ENCODE peak calls at places on chromosomes 12 and 14, in four cellular contexts. U is sigmoid colon; D is CD8-positive, alpha-beta memory T cell; H is fibroblast of lung. P is an unnamed sample.

GRCh38 chr14:75318353-75318752 is 39.7 kb downstream of the FOS start:
- DNase-seq in U (peak; percentile 4), D (no peak), H (no peak), P (peak; percentile 57)

GRCh38 chr12:130644124-130644523 is 72.0 kb downstream of the RIMBP2 start:
- DNase-seq in U (peak; percentile 15), D (no peak), H (no peak), P (no peak)

GRCh38 chr12:92338671-92339070 is 193.0 kb upstream of the BTG1 start:
- DNase-seq in U (no peak), D (no peak), H (no peak), P (no peak)

GRCh38 chr12:45214739-45215418 is 1.0 kb upstream of the ANO6 start:
- DNase-seq in U (no peak), D (no peak), H (peak; percentile 68), P (no peak)

GRCh38 chr14:75831455-75831854 is 150.3 kb downstream of the TGFB3 start:
- DNase-seq in U (peak; percentile 78), D (no peak), H (peak; percentile 75), P (peak; percentile 80)

GRCh38 chr14:82511399-82511798 is 977.7 kb upstream of the SEL1L start:
- DNase-seq in U (no peak), D (no peak), H (no peak), P (no peak)

GRCh38 chr12:110732572-110732971 is 10.1 kb downstream of the PPP1CC start:
- DNase-seq in U (no peak), D (no peak), H (no peak), P (no peak)

GRCh38 chr12:57477710-57478681 is 1.7 kb downstream of the ARHGAP9 start:
- DNase-seq in U (no peak), D (peak; percentile 54), H (no peak), P (no peak)

GRCh38 chr14:95533391-95533821 is 1.4 kb upstream of the GLRX5 start:
- DNase-seq in U (no peak), D (no peak), H (peak; percentile 58), P (peak; percentile 42)

GRCh38 chr14:93005135-93005813 is 82.3 kb downstream of the CHGA start:
- DNase-seq in U (no peak), D (no peak), H (no peak), P (no peak)

GRCh38 chr14:99562848-99563748 is 40.9 kb downstream of the CCDC85C start:
- DNase-seq in U (peak; percentile 96), D (no peak), H (peak; percentile 72), P (peak; percentile 90)

GRCh38 chr14:71908141-71908540 is 24.1 kb upstream of the RGS6 start:
- DNase-seq in U (no peak), D (no peak), H (no peak), P (no peak)

GRCh38 chr12:112901271-112901670 is 5.5 kb upstream of the OAS1 start:
- DNase-seq in U (no peak), D (no peak), H (no peak), P (no peak)

GRCh38 chr12:82688035-82688501 is 1.4 kb downstream of the TMTC2 start:
- DNase-seq in U (no peak), D (no peak), H (peak; percentile 23), P (peak; percentile 10)

GRCh38 chr12:105920161-105920684 is 218.5 kb downstream of the NUAK1 start:
- DNase-seq in U (no peak), D (no peak), H (no peak), P (peak; percentile 13)

GRCh38 chr14:55094630-55095157 is 34.4 kb upstream of the LGALS3 start:
- DNase-seq in U (no peak), D (no peak), H (no peak), P (no peak)

GRCh38 chr14:34750670-34751069 is 36.3 kb upstream of the CFL2 start:
- DNase-seq in U (no peak), D (no peak), H (peak; percentile 69), P (no peak)

GRCh38 chr14:34749408-34749807 is 35.0 kb upstream of the CFL2 start:
- DNase-seq in U (no peak), D (no peak), H (no peak), P (no peak)

GRCh38 chr14:34750233-34750632 is 35.8 kb upstream of the CFL2 start:
- DNase-seq in U (no peak), D (no peak), H (no peak), P (no peak)

GRCh38 chr14:34754687-34755086 is 40.3 kb upstream of the CFL2 start:
- DNase-seq in U (no peak), D (no peak), H (no peak), P (no peak)

DNA sequence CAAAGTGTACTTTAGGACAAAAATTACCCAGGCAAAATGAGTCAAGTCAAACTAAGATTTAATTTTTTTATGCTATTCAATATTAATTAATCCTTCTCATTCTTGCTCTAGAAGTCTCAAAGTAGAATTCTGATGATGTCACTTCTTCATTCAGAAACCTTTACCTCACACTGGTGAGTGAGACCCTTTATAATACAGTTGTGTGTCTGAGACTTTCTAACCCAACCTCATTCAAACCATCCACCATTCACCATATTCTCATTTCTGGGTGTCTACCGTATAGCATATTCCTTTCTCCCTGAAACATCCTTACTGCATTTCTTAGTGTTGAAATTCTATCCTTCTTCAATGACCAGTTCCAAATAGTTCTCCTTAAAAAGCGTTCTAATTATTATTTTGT is 40.8 kb upstream of the CFL2 start:
- DNase-seq in U (no peak), D (no peak), H (no peak), P (no peak)
- H3K36me3 ChIP-seq in U (peaks cover 12% of the 10 kb centered on the region), D (peaks cover 21% of the 10 kb centered on the region), H (no peaks in the 10 kb centered on the region), P (no peaks in the 10 kb centered on the region)

DNA sequence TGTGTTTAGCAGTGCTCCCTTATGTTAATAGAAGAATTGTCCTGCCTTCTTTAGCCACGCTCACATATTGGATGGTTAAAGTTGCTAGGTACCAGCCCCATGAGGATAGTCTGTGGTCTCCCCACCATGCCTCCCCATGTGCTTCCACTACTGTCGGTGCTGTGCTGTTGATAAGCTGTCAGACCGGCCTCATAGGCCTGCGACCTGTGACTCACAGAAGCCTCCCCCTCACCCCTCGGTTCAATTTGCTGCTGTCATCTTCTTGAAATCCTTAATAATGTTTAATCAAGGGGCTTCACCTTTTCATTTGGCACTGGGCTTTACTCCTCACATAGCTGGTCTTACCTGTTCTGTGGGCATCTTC is 227.2 kb downstream of the NPAS3 start:
- DNase-seq in U (no peak), D (no peak), H (no peak), P (no peak)
- H3K4me3 ChIP-seq in U (no peak overlapping the region), D (no peak overlapping the region), H (no peak overlapping the region), P (no peak overlapping the region)

GRCh38 chr12:84973026-84973425 is 60.4 kb upstream of the SLC6A15 start:
- DNase-seq in U (no peak), D (no peak), H (no peak), P (no peak)

GRCh38 chr12:84978921-84979320 is 57.2 kb downstream of the TSPAN19 start:
- DNase-seq in U (no peak), D (no peak), H (no peak), P (no peak)

GRCh38 chr12:84976133-84976532 is 59.9 kb downstream of the TSPAN19 start:
- DNase-seq in U (no peak), D (no peak), H (no peak), P (no peak)

GRCh38 chr12:84969226-84969625 is 56.6 kb upstream of the SLC6A15 start:
- DNase-seq in U (no peak), D (no peak), H (no peak), P (no peak)

GRCh38 chr12:84974177-84974815 is 61.7 kb upstream of the SLC6A15 start:
- DNase-seq in U (no peak), D (no peak), H (no peak), P (no peak)
- H3K9me3 ChIP-seq in U (no peaks in the 10 kb centered on the region), D (no peaks in the 10 kb centered on the region), H (no peaks in the 10 kb centered on the region), P (no peaks in the 10 kb centered on the region)

GRCh38 chr12:122480753-122481152 is 20.0 kb downstream of the ZCCHC8 start:
- DNase-seq in U (no peak), D (no peak), H (no peak), P (no peak)
- H3K36me3 ChIP-seq in U (peaks cover 68% of the 10 kb centered on the region), D (peaks cover 42% of the 10 kb centered on the region), H (peaks cover 10% of the 10 kb centered on the region), P (no peaks in the 10 kb centered on the region)

GRCh38 chr12:69154585-69155363 is 84.6 kb upstream of the CPSF6 start:
- DNase-seq in U (peak; percentile 80), D (peak; percentile 68), H (peak; percentile 70), P (peak; percentile 85)

GRCh38 chr12:69151254-69151751 is 88.1 kb upstream of the CPSF6 start:
- DNase-seq in U (no peak), D (no peak), H (peak; percentile 16), P (peak; percentile 53)

GRCh38 chr12:69150083-69150795 is 89.1 kb upstream of the CPSF6 start:
- DNase-seq in U (no peak), D (no peak), H (no peak), P (no peak)

GRCh38 chr12:69149262-69149661 is 90.1 kb upstream of the CPSF6 start:
- DNase-seq in U (no peak), D (no peak), H (no peak), P (no peak)

DNA sequence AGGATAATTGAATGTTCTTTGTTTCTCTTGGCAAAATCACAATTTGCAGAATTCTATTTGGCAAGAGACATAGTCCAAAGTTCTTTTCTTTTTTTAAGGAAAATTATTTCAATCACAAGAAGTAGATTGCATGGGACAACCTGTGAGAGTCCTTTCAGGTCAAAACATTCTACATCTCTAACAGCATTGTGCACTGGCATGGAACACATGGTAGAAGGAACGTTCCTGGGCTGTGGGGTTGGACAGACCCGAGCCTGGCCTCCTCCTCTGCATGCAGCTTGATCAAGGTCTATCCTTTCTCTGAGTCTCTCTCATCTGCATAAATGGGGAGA is 88.6 kb upstream of the CPSF6 start:
- DNase-seq in U (no peak), D (no peak), H (no peak), P (no peak)
- H3K4me3 ChIP-seq in U (no peak overlapping the region), D (no peak overlapping the region), H (no peak overlapping the region), P (no peak overlapping the region)

DNA sequence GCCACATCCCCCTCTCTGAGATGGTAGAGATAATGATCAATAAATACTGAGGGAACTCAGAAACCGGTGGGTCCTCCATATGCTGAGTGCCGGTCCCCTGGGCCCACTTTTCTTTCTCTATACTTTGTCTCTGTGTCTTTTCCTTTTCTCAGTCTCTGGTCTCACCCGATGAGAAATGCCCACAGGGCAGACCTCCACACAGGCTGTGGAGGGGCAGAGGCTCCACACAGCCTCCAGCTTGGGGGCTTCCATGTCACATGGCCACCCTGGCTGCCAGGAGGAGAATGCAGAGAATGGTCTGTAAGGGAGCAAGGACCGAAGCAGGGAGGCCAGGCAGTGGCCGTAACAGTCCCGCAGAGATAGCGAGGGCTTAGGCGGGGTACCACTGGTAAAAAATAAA is 105.9 kb downstream of the NTF3 start:
- DNase-seq in U (no peak), D (no peak), H (no peak), P (no peak)
- H3K9me3 ChIP-seq in U (no peaks in the 10 kb centered on the region), D (no peaks in the 10 kb centered on the region), H (no peaks in the 10 kb centered on the region), P (no peaks in the 10 kb centered on the region)

GRCh38 chr12:123398918-123399617 is 15.1 kb downstream of the KMT5A start:
- DNase-seq in U (peak; percentile 66), D (no peak), H (no peak), P (no peak)
- H3K36me3 ChIP-seq in U (peaks cover 46% of the 10 kb centered on the region), D (peaks cover 26% of the 10 kb centered on the region), H (peaks cover 27% of the 10 kb centered on the region), P (no peaks in the 10 kb centered on the region)

P was measured in hepatocyte.